ENCODE peak calls at places on chromosomes 11 and 22, in ten cellular contexts. Q, R, X, Y, C, T, N, O, V and E are unnamed samples.

GRCh38 chr11:58546841-58547240 is 28.8 kb downstream of the LPXN start:
- DNase-seq in T (no peak), Q (no peak), V (no peak), X (no peak), C (no peak), N (no peak), O (no peak), Y (no peak), R (no peak), E (no peak)

GRCh38 chr22:42683599-42684283 is 34.5 kb upstream of the CYB5R3 start:
- DNase-seq in V (no peak), T (no peak), X (no peak), C (no peak), N (no peak), Y (no peak), Q (no peak), R (no peak), O (peak), E (no peak)

GRCh38 chr22:39132871-39133524 is 19.5 kb downstream of the CBX7 start:
- DNase-seq in Q (no peak), C (no peak), V (no peak), X (no peak), Y (no peak), T (no peak), R (no peak), O (no peak), N (no peak), E (no peak)

GRCh38 chr11:79122759-79123158 is 318.1 kb downstream of the TENM4 start:
- DNase-seq in O (no peak), R (no peak), T (no peak), Q (no peak), Y (no peak), V (no peak), X (no peak), C (no peak), N (no peak), E (no peak)

GRCh38 chr11:293852-294661 is 5.1 kb downstream of the PGGHG start:
- DNase-seq in C (no peak), O (no peak), V (no peak), Q (no peak), R (peak), Y (no peak), X (no peak), T (no peak), N (no peak), E (no peak)

GRCh38 chr11:111845256-111846028 is 25.9 kb downstream of the ALG9 start:
- DNase-seq in N (no peak), R (no peak), Y (no peak), Q (no peak), T (no peak), O (no peak), V (no peak), C (no peak), X (no peak), E (no peak)

GRCh38 chr22:38304526-38304925 is 12.7 kb downstream of the CSNK1E start:
- DNase-seq in V (no peak), N (no peak), C (no peak), T (no peak), X (no peak), Y (no peak), R (no peak), Q (no peak), O (no peak), E (peak)

GRCh38 chr22:36385491-36386350 is 2.0 kb downstream of the MYH9 start:
- DNase-seq in N (no peak), O (no peak), Q (no peak), Y (no peak), X (no peak), V (peak), C (peak), R (peak), T (peak), E (peak)

GRCh38 chr22:22571862-22572261 is 12.8 kb upstream of the PRAME start:
- DNase-seq in V (no peak), Y (no peak), X (no peak), C (no peak), T (no peak), R (no peak), Q (no peak), N (no peak), O (no peak), E (no peak)

GRCh38 chr22:45101828-45102227 is 61.9 kb upstream of the NUP50 start:
- DNase-seq in X (peak), N (peak), R (no peak), C (no peak), Q (no peak), Y (no peak), O (peak), T (peak), V (peak), E (peak)

GRCh38 chr22:24093855-24094254 is 82.8 kb downstream of the CABIN1 start:
- DNase-seq in T (no peak), C (no peak), V (no peak), R (no peak), Q (no peak), Y (no peak), N (no peak), X (no peak), O (no peak), E (no peak)

GRCh38 chr11:20873054-20873453 is 203.7 kb downstream of the NELL1 start:
- DNase-seq in Y (no peak), C (no peak), R (no peak), T (peak), O (no peak), N (no peak), X (peak), V (no peak), Q (peak), E (peak)

GRCh38 chr11:117616979-117617378 is 180.0 kb downstream of the DSCAML1 start:
- DNase-seq in O (no peak), V (no peak), C (no peak), T (no peak), N (no peak), X (no peak), Y (no peak), R (no peak), Q (no peak), E (no peak)

GRCh38 chr11:35525501-35526175 is at the start of gene PAMR1:
- DNase-seq in N (peak), Q (peak), Y (peak), T (peak), R (no peak), X (no peak), V (peak), C (peak), O (peak), E (peak)

GRCh38 chr11:11456896-11457295 is 103.8 kb upstream of the CSNK2A3 start:
- DNase-seq in T (no peak), R (no peak), O (no peak), N (no peak), Q (no peak), X (no peak), Y (no peak), V (no peak), C (no peak), E (no peak)

GRCh38 chr11:69461272-69461962 is 20.0 kb upstream of the LINC01488 start:
- DNase-seq in N (no peak), R (no peak), T (no peak), V (no peak), X (no peak), Q (no peak), O (no peak), Y (no peak), C (no peak), E (no peak)

GRCh38 chr11:66814678-66815077 is 28.6 kb upstream of the RCE1 start:
- DNase-seq in X (no peak), O (no peak), V (no peak), Q (no peak), N (no peak), Y (no peak), T (no peak), C (no peak), R (no peak), E (no peak)

GRCh38 chr22:47177334-47177815 is 414.9 kb downstream of the TBC1D22A start:
- DNase-seq in N (no peak), Y (no peak), Q (no peak), C (no peak), V (no peak), T (no peak), O (peak), R (peak), X (no peak), E (no peak)

GRCh38 chr22:48548391-48548790 is 1279.3 kb downstream of the BRD1 start:
- DNase-seq in R (no peak), Q (no peak), X (no peak), T (no peak), V (no peak), C (no peak), Y (no peak), O (no peak), N (no peak), E (no peak)

GRCh38 chr11:128796275-128796674 is 70.8 kb downstream of the KCNJ1 start:
- DNase-seq in C (no peak), X (peak), T (no peak), R (no peak), O (no peak), N (peak), V (no peak), Y (no peak), Q (no peak), E (no peak)

GRCh38 chr22:49880281-49880680 is 26.6 kb downstream of the ZBED4 start:
- DNase-seq in C (no peak), R (no peak), Y (no peak), X (peak), V (no peak), T (peak), N (no peak), O (no peak), Q (no peak), E (no peak)

GRCh38 chr11:27904358-27905055 is 203.4 kb downstream of the KIF18A start:
- DNase-seq in R (no peak), O (no peak), V (no peak), Q (no peak), C (no peak), T (no peak), N (peak), Y (no peak), X (no peak), E (no peak)

GRCh38 chr11:63459586-63459985 is 31.4 kb downstream of the PLAAT5 start:
- DNase-seq in N (no peak), O (no peak), Q (no peak), X (no peak), Y (no peak), R (no peak), T (no peak), V (no peak), C (no peak), E (no peak)

DNA sequence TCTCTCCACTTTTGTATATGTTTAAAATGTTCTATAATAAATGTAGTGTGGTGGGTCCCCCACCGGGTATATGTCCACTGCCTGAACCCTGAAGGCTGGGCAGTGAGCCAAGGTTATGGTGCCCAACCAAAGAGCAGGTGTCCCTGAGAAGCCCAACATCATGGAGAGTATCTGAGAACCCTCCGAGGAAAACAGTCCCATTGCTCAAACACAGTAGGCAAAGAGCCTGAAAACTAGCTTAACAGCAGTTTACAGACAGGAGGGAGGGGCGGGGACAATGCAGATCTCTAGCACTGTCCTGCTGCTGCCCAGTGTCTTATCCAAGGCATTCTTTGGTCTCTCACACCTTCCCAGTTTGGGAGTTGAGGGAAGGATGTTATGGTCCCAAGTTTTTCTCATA is 91.0 kb downstream of the TMPRSS5 start:
- DNase-seq in T (no peak), V (no peak), N (no peak), Y (no peak), O (no peak), R (no peak), C (no peak), Q (no peak), X (no peak), E (no peak)
- H3K4me3 ChIP-seq in T (no peak), V (no peak), N (no peak), Y (no peak), O (no peak), R (no peak), C (no peak), Q (no peak), X (no peak), E (no peak)

GRCh38 chr11:68107689-68108088 is 13.5 kb downstream of the CHKA start:
- DNase-seq in O (no peak), R (no peak), V (no peak), Q (no peak), X (no peak), C (no peak), Y (no peak), N (no peak), T (no peak), E (no peak)

DNA sequence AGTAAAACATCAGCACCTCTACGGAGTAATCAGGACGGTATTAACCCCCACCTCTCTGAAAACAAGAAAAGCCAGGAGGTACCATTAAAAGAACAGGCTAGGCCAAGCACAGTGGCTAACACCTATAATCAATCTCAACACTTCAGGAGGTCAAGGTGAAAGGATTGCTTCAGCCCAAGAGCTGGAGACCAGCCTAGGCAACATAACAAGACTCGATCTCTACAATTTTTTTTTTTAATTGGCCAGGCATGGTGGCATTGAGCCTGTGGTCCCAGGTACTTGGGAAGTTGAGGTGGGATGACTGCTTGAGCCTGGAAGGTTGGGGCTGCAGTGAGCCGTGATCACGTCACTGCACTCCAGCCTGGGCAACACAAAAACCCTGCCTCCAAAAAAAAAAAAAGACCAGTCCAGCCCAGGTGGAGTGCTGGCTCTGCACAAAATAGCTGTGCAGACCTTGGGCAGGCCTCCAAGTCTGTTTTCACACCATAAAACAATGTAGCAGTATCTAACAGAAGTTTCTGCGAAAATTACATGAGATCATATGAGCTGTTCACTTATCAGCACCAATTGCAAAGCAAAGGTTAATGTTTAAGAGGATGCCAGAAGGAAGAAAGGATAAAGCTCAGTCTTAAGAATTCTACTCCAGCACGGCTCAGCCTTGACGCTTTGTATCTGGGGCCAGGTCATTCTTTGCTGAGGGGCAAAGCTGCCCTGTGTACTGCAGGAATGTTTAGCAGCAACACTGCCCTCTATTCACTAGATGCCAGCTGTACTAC is 14.8 kb downstream of the CHKA start:
- DNase-seq in C (no peak), R (no peak), N (no peak), Y (no peak), Q (no peak), V (peak), T (no peak), O (no peak), X (no peak), E (peak)
- H3K27ac ChIP-seq in C (peak), R (no peak), N (no peak), Y (no peak), Q (no peak), V (peak), T (no peak), O (peak), X (no peak), E (peak)

GRCh38 chr22:19892249-19892879 is 37.7 kb upstream of the GNB1L start:
- DNase-seq in X (peak), R (peak), T (peak), C (no peak), O (peak), Y (no peak), V (no peak), Q (no peak), N (peak), E (no peak)
- H3K4me3 ChIP-seq in X (peak), R (peak), T (no peak), C (peak), O (no peak), Y (no peak), V (no peak), Q (peak), N (no peak), E (no peak)

DNA sequence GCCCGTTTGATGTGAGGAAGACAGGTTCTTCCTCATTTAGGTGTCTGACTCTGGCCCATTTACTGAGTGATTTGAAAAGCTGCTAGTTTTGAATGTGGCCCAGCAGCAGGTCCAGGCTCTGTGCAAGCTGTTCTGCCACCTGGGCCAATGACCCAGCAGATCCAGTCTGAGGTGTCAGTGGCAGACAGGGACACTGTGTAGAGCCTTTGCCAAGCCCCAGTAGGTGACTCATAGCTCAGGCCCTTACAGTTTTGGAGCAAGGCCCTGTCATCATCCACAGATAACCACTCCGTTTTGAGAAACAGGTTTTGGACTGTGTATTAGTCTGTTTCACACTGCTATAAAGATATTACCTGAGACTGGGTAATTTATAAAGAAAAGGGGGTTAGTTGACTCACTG is 23.9 kb downstream of the TSPAN32 start:
- DNase-seq in Y (no peak), V (no peak), N (peak), T (no peak), C (peak), O (no peak), R (no peak), Q (no peak), X (no peak), E (peak)
- H3K27ac ChIP-seq in Y (no peak), V (no peak), N (no peak), T (no peak), C (peak), O (no peak), R (no peak), Q (no peak), X (no peak), E (no peak)

DNA sequence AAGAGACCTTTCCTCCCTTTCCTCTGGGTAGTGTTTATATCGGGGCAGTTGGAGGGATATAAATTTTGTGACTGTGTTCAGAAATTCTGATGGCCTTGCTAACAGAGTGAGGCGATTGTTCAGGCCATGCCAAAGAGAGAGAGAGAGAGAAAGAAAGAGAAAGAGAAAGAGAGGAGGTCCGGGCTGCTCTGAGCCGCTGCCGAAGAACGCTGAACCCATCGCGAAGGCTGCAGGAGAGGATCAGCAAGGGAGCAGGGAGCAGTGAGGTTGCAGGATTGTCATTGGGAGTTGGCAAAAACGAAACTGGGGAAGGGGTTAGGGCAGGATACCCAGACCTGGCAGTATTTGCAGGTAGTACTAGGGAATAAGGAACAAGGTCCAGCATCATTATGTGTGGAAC is 537.1 kb downstream of the INSC start:
- DNase-seq in O (no peak), Y (no peak), R (no peak), V (no peak), N (no peak), X (no peak), Q (no peak), C (no peak), T (no peak), E (peak)
- H3K4me3 ChIP-seq in O (peak), Y (no peak), R (no peak), V (peak), N (peak), X (no peak), Q (no peak), C (no peak), T (no peak), E (no peak)

GRCh38 chr11:101138245-101138930 is 8.8 kb upstream of the PGR start:
- DNase-seq in V (no peak), C (no peak), R (no peak), X (no peak), N (no peak), O (no peak), Y (no peak), Q (no peak), T (no peak), E (no peak)
- H3K27ac ChIP-seq in V (no peak), C (no peak), R (no peak), X (no peak), N (no peak), O (no peak), Y (no peak), Q (no peak), T (no peak), E (no peak)

GRCh38 chr11:116446542-116446941 is 326.2 kb downstream of the BUD13 start:
- DNase-seq in Y (no peak), V (no peak), T (no peak), X (no peak), R (no peak), N (no peak), Q (no peak), O (no peak), C (no peak), E (no peak)
- H3K4me3 ChIP-seq in Y (no peak), V (no peak), T (no peak), X (no peak), R (no peak), N (no peak), Q (no peak), O (no peak), C (no peak), E (no peak)

DNA sequence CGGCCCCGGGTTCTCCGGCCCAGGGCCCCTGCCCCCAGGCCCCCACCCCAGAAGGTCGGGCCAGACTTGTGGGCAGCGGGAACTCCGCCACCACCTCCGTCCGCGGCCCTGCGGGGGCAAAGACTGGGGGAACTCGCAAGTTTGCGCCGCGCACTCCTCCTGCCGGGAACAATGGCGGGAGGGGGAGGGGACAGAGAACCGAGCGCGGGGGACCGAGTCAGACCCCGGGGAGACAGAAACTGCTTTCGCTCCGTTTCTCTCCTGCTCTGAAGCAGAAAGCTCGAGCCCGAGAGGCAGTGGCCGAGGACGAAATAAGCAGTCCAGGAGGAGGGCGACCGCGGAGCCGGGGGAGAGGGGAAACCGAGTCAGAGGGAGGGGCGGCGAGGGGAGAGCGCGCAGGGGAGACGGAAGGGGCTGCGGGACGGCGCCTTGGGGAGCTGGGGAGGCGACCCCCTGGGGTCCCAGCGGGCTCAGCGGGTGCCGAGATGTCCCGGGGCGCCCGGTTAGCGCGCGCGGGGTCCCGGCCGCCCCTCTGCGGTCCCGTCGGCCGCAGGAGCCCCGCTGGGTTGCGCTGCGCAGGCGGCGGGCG is 553 bp downstream of the TP53I11 start:
- DNase-seq in Q (peak), O (peak), V (peak), T (no peak), C (no peak), X (no peak), R (peak), N (no peak), Y (no peak), E (peak)
- H3K27ac ChIP-seq in Q (peak), O (no peak), V (peak), T (no peak), C (peak), X (no peak), R (no peak), N (peak), Y (no peak), E (no peak)

GRCh38 chr11:17543574-17544180 is 539 bp downstream of the USH1C start:
- DNase-seq in T (no peak), C (no peak), O (no peak), R (no peak), X (no peak), Y (no peak), V (no peak), Q (no peak), N (no peak), E (no peak)
- H3K4me3 ChIP-seq in T (no peak), C (peak), O (peak), R (no peak), X (no peak), Y (no peak), V (peak), Q (no peak), N (no peak), E (no peak)

DNA sequence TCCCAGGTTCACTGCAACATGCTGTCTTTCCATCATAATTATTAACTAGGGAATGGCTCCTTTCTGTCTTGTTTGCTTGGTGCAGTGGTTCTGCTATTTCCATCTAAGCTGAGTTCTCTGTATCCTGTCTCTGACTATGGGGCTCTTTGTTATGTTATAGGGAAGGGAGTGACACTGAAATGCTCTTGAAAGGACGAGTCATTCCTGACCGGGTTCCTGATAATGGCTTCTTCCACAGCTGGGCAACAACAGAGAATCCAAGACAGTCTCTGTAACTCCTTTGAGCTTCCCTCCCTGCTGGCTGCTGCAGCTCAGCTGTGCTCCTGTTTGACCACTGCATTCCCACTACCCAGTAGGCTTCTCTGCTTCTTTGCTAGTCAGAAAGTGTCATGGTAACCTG is 24.1 kb downstream of the OR2AT4 start:
- DNase-seq in Q (no peak), X (no peak), R (no peak), V (no peak), N (no peak), C (no peak), T (no peak), O (no peak), Y (no peak), E (no peak)
- H3K27ac ChIP-seq in Q (no peak), X (no peak), R (no peak), V (no peak), N (no peak), C (no peak), T (no peak), O (no peak), Y (no peak), E (no peak)